ENCODE peak calls at places on chromosomes 5 and 9, in four cellular contexts. U, T, Q and N are unnamed samples.

GRCh38 chr9:5832543-5833529 is at the start of gene ERMP1:
- DNase-seq in U (peak; percentile 28), T (peak; percentile 83), Q (no peak), N (no peak)

GRCh38 chr9:109449036-109449798 is 48.9 kb downstream of the PTPN3 start:
- DNase-seq in U (no peak), T (peak; percentile 65), Q (no peak), N (no peak)

GRCh38 chr5:218457-219289 is 553 bp downstream of the SDHA start:
- DNase-seq in U (no peak), T (peak; percentile 28), Q (no peak), N (no peak)

GRCh38 chr9:133463234-133463863 is 3.6 kb downstream of the CACFD1 start:
- DNase-seq in U (no peak), T (no peak), Q (no peak), N (no peak)

GRCh38 chr5:149838881-149839739 is 105.5 kb downstream of the PDE6A start:
- DNase-seq in U (no peak), T (no peak), Q (peak; percentile 78), N (peak; percentile 32)

GRCh38 chr5:115459844-115460243 is 84.7 kb downstream of the FEM1C start:
- DNase-seq in U (no peak), T (no peak), Q (no peak), N (peak; percentile 56)

GRCh38 chr9:89534464-89534863 is 36.6 kb upstream of the SEMA4D start:
- DNase-seq in U (no peak), T (no peak), Q (no peak), N (no peak)

GRCh38 chr5:9498541-9499497 is 47.1 kb downstream of the SEMA5A start:
- DNase-seq in U (no peak), T (peak; percentile 47), Q (no peak), N (no peak)

GRCh38 chr5:34622046-34622435 is 34.1 kb upstream of the RAI14 start:
- DNase-seq in U (peak; percentile 71), T (no peak), Q (no peak), N (no peak)

GRCh38 chr5:120368923-120369715 is 95.0 kb upstream of the PRR16 start:
- DNase-seq in U (no peak), T (no peak), Q (no peak), N (no peak)

GRCh38 chr9:124188331-124189110 is 69.2 kb upstream of the NEK6 start:
- DNase-seq in U (no peak), T (no peak), Q (no peak), N (no peak)

GRCh38 chr9:135811796-135812195 is 95.5 kb downstream of the CAMSAP1 start:
- DNase-seq in U (no peak), T (no peak), Q (no peak), N (no peak)

GRCh38 chr5:180787025-180787424 is 15.6 kb downstream of the MGAT1 start:
- DNase-seq in U (no peak), T (peak; percentile 18), Q (no peak), N (no peak)

GRCh38 chr5:168020522-168021294 is 270.7 kb upstream of the WWC1 start:
- DNase-seq in U (no peak), T (no peak), Q (no peak), N (no peak)

GRCh38 chr5:42767491-42768105 is 11.0 kb downstream of the CCDC152 start:
- DNase-seq in U (no peak), T (no peak), Q (no peak), N (no peak)

GRCh38 chr5:55601209-55601618 is 66.5 kb upstream of the PLPP1 start:
- DNase-seq in U (no peak), T (peak; percentile 87), Q (peak; percentile 56), N (peak; percentile 82)

GRCh38 chr5:1037123-1037670 is 28.6 kb downstream of the NKD2 start:
- DNase-seq in U (no peak), T (no peak), Q (no peak), N (no peak)

GRCh38 chr5:44807269-44807668 is 1.5 kb upstream of the MRPS30 start:
- DNase-seq in U (no peak), T (no peak), Q (no peak), N (no peak)

GRCh38 chr9:136735812-136736480 is 6.8 kb downstream of the LCN10 start:
- DNase-seq in U (no peak), T (no peak), Q (no peak), N (no peak)

GRCh38 chr9:91119147-91119546 is 242.6 kb downstream of the AUH start:
- DNase-seq in U (no peak), T (peak; percentile 48), Q (no peak), N (no peak)

GRCh38 chr5:69368458-69369368 is 607 bp downstream of the AK6 start:
- DNase-seq in U (peak; percentile 8), T (no peak), Q (no peak), N (no peak)

GRCh38 chr5:178336889-178337785 is 104.5 kb upstream of the PHYKPL start:
- DNase-seq in U (no peak), T (no peak), Q (no peak), N (no peak)

GRCh38 chr5:173796746-173797495 is 91.2 kb upstream of the CPEB4 start:
- DNase-seq in U (no peak), T (no peak), Q (no peak), N (no peak)

GRCh38 chr9:6384732-6385131 is 28.3 kb upstream of the UHRF2 start:
- DNase-seq in U (no peak), T (no peak), Q (no peak), N (no peak)

GRCh38 chr9:109012009-109012875 is 1.1 kb downstream of the CTNNAL1 start:
- DNase-seq in U (peak; percentile 91), T (peak; percentile 76), Q (peak; percentile 93), N (peak; percentile 83)

GRCh38 chr9:8694983-8695588 is 895.5 kb upstream of the DMAC1 start:
- DNase-seq in U (no peak), T (no peak), Q (no peak), N (no peak)

GRCh38 chr5:65776707-65777141 is 54.7 kb downstream of the NLN start:
- DNase-seq in U (no peak), T (no peak), Q (no peak), N (no peak)

GRCh38 chr5:154708845-154709244 is 46.3 kb upstream of the LARP1 start:
- DNase-seq in U (no peak), T (no peak), Q (no peak), N (peak; percentile 29)

GRCh38 chr5:122500245-122501086 is 188.4 kb downstream of the SNCAIP start:
- DNase-seq in U (peak; percentile 24), T (no peak), Q (no peak), N (peak; percentile 47)
- TF ChIP-seq CTCF in U (peak; percentile 74), T (no peak), Q (peak; percentile 60), N (peak; percentile 65)

GRCh38 chr9:127537792-127538191 is 74.3 kb upstream of the STXBP1 start:
- DNase-seq in U (no peak), T (no peak), Q (no peak), N (no peak)
- TF ChIP-seq CTCF in U (peak; percentile 40), T (no peak), Q (peak; percentile 53), N (peak; percentile 35)

DNA sequence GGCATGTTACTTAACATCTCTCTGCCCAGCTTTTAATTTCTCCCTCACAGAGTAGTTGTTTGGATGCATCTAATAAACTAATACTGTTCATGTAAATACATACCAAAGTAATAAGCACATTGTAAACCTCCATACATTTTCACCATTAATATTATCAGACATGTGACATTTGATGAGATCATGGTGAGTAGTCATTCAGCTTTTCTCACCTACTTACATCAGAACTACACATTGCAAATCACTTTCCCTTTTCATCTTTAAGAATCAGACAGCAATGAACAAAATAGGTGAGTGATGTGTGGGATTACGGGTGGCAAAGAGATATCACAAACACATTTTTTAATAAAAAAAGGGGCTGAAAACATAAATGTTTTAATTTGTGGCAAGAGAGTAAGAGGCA is 89.3 kb downstream of the JAKMIP2 start:
- DNase-seq in U (no peak), T (no peak), Q (no peak), N (no peak)
- TF ChIP-seq CTCF in U (no peak), T (no peak), Q (no peak), N (no peak)

GRCh38 chr9:95116002-95116819 is 201.3 kb downstream of the FANCC start:
- DNase-seq in U (no peak), T (no peak), Q (no peak), N (no peak)
- TF ChIP-seq CTCF in U (no peak), T (no peak), Q (peak; percentile 56), N (peak; percentile 15)

GRCh38 chr5:158601118-158601517 is 498.6 kb downstream of the EBF1 start:
- DNase-seq in U (no peak), T (no peak), Q (no peak), N (no peak)

GRCh38 chr5:158600679-158601078 is 499.0 kb downstream of the EBF1 start:
- DNase-seq in U (no peak), T (no peak), Q (no peak), N (no peak)

GRCh38 chr5:158606228-158606627 is 493.5 kb downstream of the EBF1 start:
- DNase-seq in U (no peak), T (no peak), Q (no peak), N (no peak)

GRCh38 chr5:158599132-158599531 is 500.6 kb downstream of the EBF1 start:
- DNase-seq in U (no peak), T (no peak), Q (peak; percentile 26), N (no peak)

DNA sequence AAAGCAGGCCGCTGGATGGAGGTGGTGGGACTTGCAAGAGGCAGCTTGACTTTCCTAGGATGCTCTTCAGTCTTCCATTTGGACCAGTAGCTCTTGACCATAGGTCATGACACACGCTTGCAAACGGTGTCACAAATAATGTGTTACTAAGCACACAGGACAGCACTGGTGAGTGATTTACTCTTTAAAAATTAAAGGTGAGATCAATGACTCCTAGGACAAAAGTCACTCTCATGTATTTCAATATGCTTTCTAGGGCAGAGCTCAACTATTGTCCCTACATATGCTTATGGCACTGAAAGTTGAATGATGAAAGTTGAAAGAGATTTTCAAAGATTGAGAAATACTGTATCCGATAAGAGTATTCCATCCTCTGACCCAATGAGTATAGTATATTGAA is 496.7 kb downstream of the EBF1 start:
- DNase-seq in U (no peak), T (no peak), Q (no peak), N (no peak)
- TF ChIP-seq CTCF in U (no peak), T (no peak), Q (no peak), N (no peak)

DNA sequence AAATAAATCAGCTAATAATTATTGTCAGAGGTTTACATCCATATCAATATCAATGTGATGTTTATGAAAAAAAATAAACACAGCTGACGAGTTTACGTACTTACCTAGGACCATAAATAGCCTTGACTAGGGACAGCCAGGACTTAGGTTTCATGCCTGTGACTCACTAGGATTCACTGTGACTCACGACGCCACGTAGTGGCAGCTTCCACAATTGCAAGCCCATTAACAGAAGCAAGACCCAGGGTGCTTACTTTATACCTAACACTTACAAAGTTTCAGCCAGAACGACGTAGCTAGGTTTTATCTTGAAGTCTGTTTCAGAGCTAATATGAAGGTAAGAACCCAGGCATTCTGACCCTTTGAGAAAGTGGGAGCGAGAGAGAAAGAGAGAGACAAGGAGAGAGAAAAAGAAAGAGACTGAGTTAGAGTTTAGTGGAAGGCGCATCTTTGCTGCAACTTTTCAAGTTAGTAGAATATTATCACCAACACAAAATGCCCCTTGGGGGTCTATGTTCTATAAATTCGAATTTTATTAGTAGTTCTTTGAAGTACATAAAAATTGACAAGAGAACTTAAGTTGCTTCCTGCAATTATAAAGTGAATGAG is 191.2 kb downstream of the GNA14 start:
- DNase-seq in U (peak; percentile 61), T (peak; percentile 89), Q (peak; percentile 81), N (peak; percentile 80)
- TF ChIP-seq CTCF in U (peak; percentile 86), T (peak; percentile 88), Q (peak; percentile 88), N (peak; percentile 89)

GRCh38 chr9:11206925-11207324 is 594.1 kb upstream of the PTPRD start:
- DNase-seq in U (no peak), T (no peak), Q (no peak), N (no peak)

GRCh38 chr9:11199335-11199734 is 586.5 kb upstream of the PTPRD start:
- DNase-seq in U (no peak), T (no peak), Q (no peak), N (no peak)

GRCh38 chr9:11204521-11204920 is 591.7 kb upstream of the PTPRD start:
- DNase-seq in U (no peak), T (no peak), Q (no peak), N (no peak)
- TF ChIP-seq CTCF in U (no peak), T (no peak), Q (no peak), N (no peak)